ENCODE peak calls at places on chromosome 11, in ten cellular contexts. I, R, C, N, P, F, J, X, H and V are unnamed samples.

GRCh38 chr11:128036556-128037093 is 550.7 kb downstream of the ETS1 start:
- DNase-seq in I (no peak), R (no peak), C (no peak), N (no peak), P (no peak), F (peak; percentile 50), J (no peak), X (no peak), H (no peak), V (no peak)

GRCh38 chr11:64809781-64810241 is 540 bp downstream of the MEN1 start:
- DNase-seq in I (peak; percentile 16), R (no peak), C (no peak), N (no peak), P (no peak), F (peak; percentile 10), J (no peak), X (peak; percentile 18), H (no peak), V (no peak)

GRCh38 chr11:36211735-36212430 is 77.3 kb downstream of the COMMD9 start:
- DNase-seq in I (no peak), R (no peak), C (no peak), N (no peak), P (no peak), F (no peak), J (no peak), X (no peak), H (no peak), V (no peak)

GRCh38 chr11:134949121-134949591 is 537.1 kb upstream of the B3GAT1 start:
- DNase-seq in I (no peak), R (peak; percentile 35), C (no peak), N (no peak), P (peak; percentile 28), F (peak; percentile 91), J (no peak), X (peak; percentile 71), H (no peak), V (peak; percentile 24)

GRCh38 chr11:1570531-1570895 is 1.6 kb downstream of the DUSP8 start:
- DNase-seq in I (no peak), R (no peak), C (no peak), N (no peak), P (no peak), F (no peak), J (no peak), X (no peak), H (no peak), V (no peak)

GRCh38 chr11:61126266-61126665 is 24.0 kb downstream of the CD5 start:
- DNase-seq in I (no peak), R (no peak), C (no peak), N (no peak), P (no peak), F (no peak), J (no peak), X (peak; percentile 26), H (no peak), V (no peak)

GRCh38 chr11:73783483-73784020 is 4.1 kb upstream of the MRPL48 start:
- DNase-seq in I (no peak), R (no peak), C (no peak), N (no peak), P (no peak), F (no peak), J (no peak), X (no peak), H (no peak), V (no peak)

GRCh38 chr11:117839936-117840813 is 15.6 kb upstream of the FXYD2 start:
- DNase-seq in I (no peak), R (no peak), C (no peak), N (no peak), P (no peak), F (no peak), J (no peak), X (no peak), H (no peak), V (no peak)

GRCh38 chr11:40166892-40167291 is 1292.6 kb downstream of the LRRC4C start:
- DNase-seq in I (no peak), R (no peak), C (no peak), N (no peak), P (no peak), F (no peak), J (no peak), X (peak; percentile 1), H (no peak), V (no peak)

GRCh38 chr11:127103586-127104388 is 103.2 kb upstream of the KIRREL3 start:
- DNase-seq in I (no peak), R (no peak), C (no peak), N (no peak), P (no peak), F (no peak), J (no peak), X (no peak), H (no peak), V (no peak)

GRCh38 chr11:30424336-30424735 is 101.4 kb downstream of the ARL14EP start:
- DNase-seq in I (no peak), R (no peak), C (no peak), N (no peak), P (no peak), F (no peak), J (no peak), X (no peak), H (no peak), V (no peak)